ENCODE peak calls at places on chromosome 1, in ten cellular contexts. B is ovary, U is mesothelial cell of epicardium, G is psoas muscle, Q is glutamatergic neuron, P is hepatocyte, Z is lung, J is cardiac muscle cell, M is A549, K is BJ. O is an unnamed sample.
A peak's percentile ranks its signal among the peaks of the same experiment; 100 is the strongest.

GRCh38 chr1:68675336-68675735 is 178.5 kb upstream of the DEPDC1 start:
- DNase-seq in J (no peak), Q (no peak), U (no peak), M (no peak), Z (no peak), B (no peak), G (no peak), P (no peak), K (no peak), O (no peak)

GRCh38 chr1:48808496-48808895 is 31.8 kb upstream of the BEND5 start:
- DNase-seq in Z (no peak), U (no peak), J (no peak), P (no peak), B (no peak), G (no peak), M (no peak), K (no peak), Q (no peak), O (no peak)

GRCh38 chr1:202880062-202880461 is 8.9 kb downstream of the RABIF start:
- DNase-seq in G (no peak), Z (no peak), K (no peak), M (no peak), P (no peak), B (no peak), J (no peak), Q (no peak), U (no peak), O (no peak)

GRCh38 chr1:211082824-211083223 is 51.1 kb downstream of the KCNH1 start:
- DNase-seq in J (no peak), P (no peak), M (no peak), Q (no peak), K (no peak), Z (no peak), U (no peak), B (no peak), G (no peak), O (no peak)

GRCh38 chr1:3483801-3484444 is 29.5 kb downstream of the ARHGEF16 start:
- DNase-seq in U (no peak), Q (peak; percentile 55), B (no peak), G (peak; percentile 71), K (no peak), P (peak; percentile 68), Z (peak; percentile 54), M (peak; percentile 23), J (peak; percentile 38), O (peak; percentile 80)

GRCh38 chr1:71026093-71026492 is 21.5 kb downstream of the PTGER3 start:
- DNase-seq in M (no peak), J (no peak), Z (no peak), U (no peak), Q (no peak), B (no peak), P (no peak), K (no peak), G (no peak), O (no peak)

GRCh38 chr1:40768146-40768990 is 15.2 kb upstream of the KCNQ4 start:
- DNase-seq in Z (no peak), Q (no peak), B (no peak), M (no peak), P (no peak), U (no peak), G (no peak), K (no peak), J (no peak), O (no peak)

GRCh38 chr1:73980324-73981040 is 217.5 kb downstream of the LRRIQ3 start:
- DNase-seq in G (no peak), J (peak; percentile 1), P (peak; percentile 44), M (no peak), Z (no peak), B (no peak), Q (no peak), U (no peak), K (no peak), O (no peak)

GRCh38 chr1:52385376-52385775 is 18.8 kb downstream of the ORC1 start:
- DNase-seq in J (no peak), Q (no peak), P (no peak), U (no peak), B (no peak), Z (no peak), M (no peak), K (no peak), G (no peak), O (no peak)

GRCh38 chr1:50268049-50268448 is 155.2 kb downstream of the DMRTA2 start:
- DNase-seq in U (no peak), G (no peak), K (no peak), Z (no peak), M (no peak), J (no peak), P (peak; percentile 34), B (no peak), Q (no peak), O (no peak)

DNA sequence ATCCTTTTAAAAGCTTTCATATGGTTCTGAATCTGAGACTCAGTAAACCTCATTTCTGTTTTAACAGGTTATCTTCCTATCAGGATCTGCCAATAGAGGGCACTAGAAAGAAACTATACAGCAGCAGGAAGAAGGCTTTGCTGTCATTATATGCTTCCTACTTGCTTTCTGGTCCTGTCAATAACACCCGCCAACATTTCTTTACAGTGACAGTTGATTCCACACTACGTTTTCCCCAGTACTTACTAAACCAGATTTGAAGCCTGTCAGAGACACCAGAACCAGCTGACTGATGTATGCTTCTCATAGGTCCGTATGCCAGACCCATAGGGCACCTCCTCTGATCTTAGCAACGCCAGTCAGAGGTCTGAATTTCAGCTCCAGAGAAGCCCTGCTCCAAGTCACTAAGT is 341.0 kb upstream of the NEGR1 start:
- DNase-seq in Q (no peak), G (no peak), B (no peak), P (peak; percentile 72), K (no peak), M (no peak), U (no peak), Z (no peak), J (peak; percentile 56), O (peak; percentile 26)
- TF ChIP-seq CTCF in Q (peak; percentile 55), G (peak; percentile 27), B (no peak), P (peak; percentile 67), K (peak; percentile 63), M (no peak), U (peak; percentile 27), Z (no peak), J (peak; percentile 61), O (peak; percentile 51)

GRCh38 chr1:9719978-9720722 is 68.6 kb downstream of the PIK3CD start:
- DNase-seq in K (no peak), Q (no peak), P (no peak), B (no peak), M (no peak), Z (no peak), J (no peak), U (no peak), G (no peak), O (no peak)
- TF ChIP-seq CTCF in K (no peak), Q (peak; percentile 9), P (no peak), B (no peak), M (no peak), Z (no peak), J (no peak), U (no peak), G (no peak), O (no peak)

GRCh38 chr1:27392778-27393635 is 585 bp downstream of the GPR3 start:
- DNase-seq in P (no peak), Z (no peak), K (no peak), J (no peak), G (no peak), Q (peak; percentile 35), M (peak; percentile 64), U (no peak), B (no peak), O (no peak)
- TF ChIP-seq CTCF in P (peak; percentile 17), Z (no peak), K (peak; percentile 43), J (peak; percentile 40), G (no peak), Q (no peak), M (no peak), U (no peak), B (no peak), O (peak; percentile 13)

GRCh38 chr1:233606813-233607212 is 7.1 kb upstream of the KCNK1 start:
- DNase-seq in G (no peak), B (no peak), M (no peak), U (no peak), P (no peak), J (no peak), Z (no peak), Q (no peak), K (no peak), O (no peak)
- TF ChIP-seq CTCF in G (no peak), B (no peak), M (no peak), U (no peak), P (no peak), J (no peak), Z (no peak), Q (no peak), K (no peak), O (no peak)

GRCh38 chr1:150877220-150877516 is 769 bp upstream of the ARNT start:
- DNase-seq in P (no peak), Z (no peak), U (no peak), M (no peak), G (no peak), Q (no peak), J (peak; percentile 4), B (no peak), K (no peak), O (no peak)
- TF ChIP-seq CTCF in P (no peak), Z (no peak), U (no peak), M (no peak), G (no peak), Q (no peak), J (no peak), B (no peak), K (no peak), O (no peak)

DNA sequence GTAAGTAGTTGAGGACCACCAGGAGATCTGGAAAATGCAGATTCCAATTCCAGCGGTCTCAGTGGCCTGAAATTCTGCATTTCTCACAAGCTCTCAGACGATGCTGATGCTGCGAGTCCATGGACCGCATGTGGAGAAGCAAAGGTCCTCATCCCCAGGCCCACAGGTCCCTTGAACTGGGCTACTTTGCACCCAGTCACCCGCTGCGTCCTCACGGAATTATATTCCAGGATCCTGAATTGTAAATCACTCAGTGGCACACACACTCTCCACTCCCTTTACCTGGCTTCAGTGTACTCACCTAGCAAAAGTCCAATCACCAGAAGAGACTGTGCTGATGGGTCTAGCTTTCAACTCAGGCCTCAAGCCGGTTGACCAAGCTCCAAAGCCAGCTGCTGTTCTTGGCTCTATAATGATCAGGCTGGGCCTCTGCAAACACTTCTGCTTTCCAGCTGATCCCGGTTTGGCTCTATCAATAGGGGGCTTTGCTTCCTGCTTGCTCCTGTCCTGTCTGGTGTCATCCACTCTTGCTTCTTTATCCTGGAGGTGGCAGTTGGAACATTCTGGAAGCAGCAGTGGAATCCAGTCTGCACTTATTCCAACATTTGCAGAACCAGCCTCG is 904 bp upstream of the RPL22 start:
- DNase-seq in B (no peak), J (no peak), K (no peak), U (no peak), Q (no peak), G (no peak), Z (no peak), P (no peak), M (no peak), O (no peak)
- TF ChIP-seq CTCF in B (no peak), J (no peak), K (no peak), U (no peak), Q (no peak), G (no peak), Z (no peak), P (no peak), M (no peak), O (no peak)

O was measured in GM10248.